ENCODE peak calls at places on chromosome 13, in five cellular contexts. One of them, this sample, is unnamed.

GRCh38 chr13:63124863-63125262 is 1709.2 kb upstream of the PCDH20 start:
- DNase-seq in endothelial cell: no peak
- DNase-seq in LNCaP clone FGC: peak
- DNase-seq in mammary epithelial cell: no peak
- DNase-seq in AG09309: no peak
- DNase-seq in this sample: no peak

GRCh38 chr13:77013853-77014542 is 13.0 kb downstream of the FBXL3 start:
- DNase-seq in endothelial cell: no peak
- DNase-seq in LNCaP clone FGC: no peak
- DNase-seq in mammary epithelial cell: no peak
- DNase-seq in AG09309: no peak
- DNase-seq in this sample: no peak

GRCh38 chr13:32881074-32881791 is 135.0 kb upstream of the KL start:
- DNase-seq in endothelial cell: no peak
- DNase-seq in LNCaP clone FGC: no peak
- DNase-seq in mammary epithelial cell: peak
- DNase-seq in AG09309: peak
- DNase-seq in this sample: peak

GRCh38 chr13:94435604-94436226 is 43.8 kb downstream of the DCT start:
- DNase-seq in endothelial cell: no peak
- DNase-seq in LNCaP clone FGC: no peak
- DNase-seq in mammary epithelial cell: peak
- DNase-seq in AG09309: peak
- DNase-seq in this sample: no peak

GRCh38 chr13:81048026-81048461 is 707.1 kb upstream of the SPRY2 start:
- DNase-seq in endothelial cell: no peak
- DNase-seq in LNCaP clone FGC: no peak
- DNase-seq in mammary epithelial cell: peak
- DNase-seq in AG09309: no peak
- DNase-seq in this sample: no peak

GRCh38 chr13:105679832-105680231 is 855.6 kb downstream of the EFNB2 start:
- DNase-seq in endothelial cell: no peak
- DNase-seq in LNCaP clone FGC: no peak
- DNase-seq in mammary epithelial cell: no peak
- DNase-seq in AG09309: no peak
- DNase-seq in this sample: no peak

GRCh38 chr13:77749481-77749880 is 52.0 kb downstream of the SLAIN1 start:
- DNase-seq in endothelial cell: no peak
- DNase-seq in LNCaP clone FGC: no peak
- DNase-seq in mammary epithelial cell: no peak
- DNase-seq in AG09309: no peak
- DNase-seq in this sample: no peak

GRCh38 chr13:71240906-71241305 is 626.1 kb downstream of the DACH1 start:
- DNase-seq in endothelial cell: no peak
- DNase-seq in LNCaP clone FGC: no peak
- DNase-seq in mammary epithelial cell: no peak
- DNase-seq in AG09309: no peak
- DNase-seq in this sample: no peak

GRCh38 chr13:58907347-58907746 is 1256.4 kb downstream of the DIAPH3 start:
- DNase-seq in endothelial cell: no peak
- DNase-seq in LNCaP clone FGC: no peak
- DNase-seq in mammary epithelial cell: no peak
- DNase-seq in AG09309: no peak
- DNase-seq in this sample: no peak

GRCh38 chr13:102470283-102470920 is 68.6 kb upstream of the FGF14 start:
- DNase-seq in endothelial cell: no peak
- DNase-seq in LNCaP clone FGC: no peak
- DNase-seq in mammary epithelial cell: no peak
- DNase-seq in AG09309: no peak
- DNase-seq in this sample: no peak

GRCh38 chr13:24264976-24265375 is 44.4 kb upstream of the C1QTNF9 start:
- DNase-seq in endothelial cell: no peak
- DNase-seq in LNCaP clone FGC: no peak
- DNase-seq in mammary epithelial cell: peak
- DNase-seq in AG09309: no peak
- DNase-seq in this sample: no peak

GRCh38 chr13:101623469-101624209 is 171.2 kb downstream of the ITGBL1 start:
- DNase-seq in endothelial cell: no peak
- DNase-seq in LNCaP clone FGC: no peak
- DNase-seq in mammary epithelial cell: no peak
- DNase-seq in AG09309: no peak
- DNase-seq in this sample: no peak

GRCh38 chr13:109862627-109863026 is 76.2 kb upstream of the IRS2 start:
- DNase-seq in endothelial cell: no peak
- DNase-seq in LNCaP clone FGC: no peak
- DNase-seq in mammary epithelial cell: peak
- DNase-seq in AG09309: no peak
- DNase-seq in this sample: no peak

GRCh38 chr13:31987071-31987470 is 44.5 kb upstream of the FRY start:
- DNase-seq in endothelial cell: no peak
- DNase-seq in LNCaP clone FGC: no peak
- DNase-seq in mammary epithelial cell: no peak
- DNase-seq in AG09309: no peak
- DNase-seq in this sample: no peak

GRCh38 chr13:20188649-20189553 is 3.8 kb downstream of the GJB2 start:
- DNase-seq in endothelial cell: no peak
- DNase-seq in LNCaP clone FGC: no peak
- DNase-seq in mammary epithelial cell: no peak
- DNase-seq in AG09309: no peak
- DNase-seq in this sample: no peak
- TF ChIP-seq CTCF in endothelial cell: peak
- TF ChIP-seq CTCF in LNCaP clone FGC: no peak
- TF ChIP-seq CTCF in mammary epithelial cell: no peak
- TF ChIP-seq CTCF in AG09309: no peak
- TF ChIP-seq CTCF in this sample: peak

GRCh38 chr13:42883771-42884170 is 102.4 kb downstream of the FAM216B start:
- DNase-seq in endothelial cell: no peak
- DNase-seq in LNCaP clone FGC: peak
- DNase-seq in mammary epithelial cell: peak
- DNase-seq in AG09309: no peak
- DNase-seq in this sample: no peak
- TF ChIP-seq CTCF in endothelial cell: no peak
- TF ChIP-seq CTCF in LNCaP clone FGC: peak
- TF ChIP-seq CTCF in mammary epithelial cell: peak
- TF ChIP-seq CTCF in AG09309: no peak
- TF ChIP-seq CTCF in this sample: peak

DNA sequence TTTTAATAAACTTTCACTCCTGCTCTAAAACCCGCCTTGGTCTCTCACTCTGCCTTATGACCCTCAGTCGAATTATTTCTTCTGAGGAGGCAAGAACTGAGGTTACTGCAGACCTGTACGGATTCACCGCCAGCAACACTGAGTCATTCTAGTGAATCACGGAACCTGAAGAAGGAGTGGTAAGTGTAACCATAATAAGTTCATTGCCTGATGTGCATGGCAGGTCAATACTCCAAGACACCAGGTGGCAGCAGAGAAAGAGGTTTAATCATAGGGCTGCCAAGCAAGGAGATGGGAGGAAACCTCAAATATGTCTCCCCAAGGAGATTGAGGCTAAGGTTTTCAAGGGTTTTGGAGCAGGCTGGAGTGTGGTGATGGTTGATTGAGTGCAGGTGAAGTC is 204.3 kb upstream of the IPO5 start:
- DNase-seq in endothelial cell: no peak
- DNase-seq in LNCaP clone FGC: no peak
- DNase-seq in mammary epithelial cell: peak
- DNase-seq in AG09309: no peak
- DNase-seq in this sample: no peak
- TF ChIP-seq CTCF in endothelial cell: no peak
- TF ChIP-seq CTCF in LNCaP clone FGC: peak
- TF ChIP-seq CTCF in mammary epithelial cell: peak
- TF ChIP-seq CTCF in AG09309: no peak
- TF ChIP-seq CTCF in this sample: no peak

DNA sequence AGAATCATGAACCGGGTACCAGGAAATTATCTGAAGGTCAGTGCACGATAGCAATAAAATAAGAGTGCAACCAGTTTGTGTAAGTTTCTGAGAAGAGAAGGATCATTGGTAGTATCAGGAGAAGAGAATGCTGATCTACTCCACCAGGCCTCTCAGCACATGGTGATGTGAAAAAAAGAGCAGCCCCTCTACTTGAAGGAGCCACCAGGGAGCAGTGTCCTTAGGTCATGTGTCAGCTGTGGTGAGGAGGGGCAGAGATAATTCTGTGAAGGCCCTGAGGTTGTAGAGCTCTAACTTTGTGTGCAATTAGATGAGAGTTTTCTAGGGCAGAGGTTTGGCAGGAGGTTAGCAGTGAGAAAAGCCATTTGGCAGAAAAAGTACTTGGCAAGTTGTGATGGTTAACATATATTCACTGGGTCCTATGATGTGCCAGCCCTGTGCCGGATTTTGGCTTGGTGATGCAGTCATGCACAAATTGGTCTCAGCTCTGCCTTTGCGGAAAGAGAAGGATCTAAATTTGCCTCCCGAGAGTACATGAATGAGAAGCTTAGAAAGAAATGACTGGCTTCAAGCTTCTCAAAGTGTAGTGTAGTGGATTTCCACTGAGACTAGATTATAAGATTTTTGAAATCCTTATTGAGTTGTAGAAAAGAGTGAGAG is 19.2 kb upstream of the ZC3H13 start:
- DNase-seq in endothelial cell: peak
- DNase-seq in LNCaP clone FGC: no peak
- DNase-seq in mammary epithelial cell: no peak
- DNase-seq in AG09309: no peak
- DNase-seq in this sample: no peak
- TF ChIP-seq CTCF in endothelial cell: no peak
- TF ChIP-seq CTCF in LNCaP clone FGC: no peak
- TF ChIP-seq CTCF in mammary epithelial cell: no peak
- TF ChIP-seq CTCF in AG09309: no peak
- TF ChIP-seq CTCF in this sample: no peak